ENCODE peak calls at places on chromosomes 6 and 20, in nine cellular contexts. One of them, this sample, is unnamed.

GRCh38 chr20:46012926-46013825 is 4.5 kb downstream of the MMP9 start:
- DNase-seq in A549: no peak
- DNase-seq in activated B cell treated with CpG ODN at 0.5 μM for 24 hours: no peak
- DNase-seq in progenitor cell of endocrine pancreas: no peak
- DNase-seq in LNCaP clone FGC: no peak
- DNase-seq in CD8-positive, alpha-beta T cell: no peak
- DNase-seq in B cell: no peak
- DNase-seq in endothelial cell: no peak
- DNase-seq in cardiac muscle cell: no peak
- DNase-seq in this sample: peak

GRCh38 chr20:51236396-51236795 is 213.5 kb upstream of the KCNG1 start:
- DNase-seq in progenitor cell of endocrine pancreas: no peak
- DNase-seq in B cell: no peak
- DNase-seq in A549: no peak
- DNase-seq in endothelial cell: no peak
- DNase-seq in LNCaP clone FGC: no peak
- DNase-seq in CD8-positive, alpha-beta T cell: no peak
- DNase-seq in cardiac muscle cell: no peak
- DNase-seq in activated B cell treated with CpG ODN at 0.5 μM for 24 hours: no peak
- DNase-seq in this sample: no peak

GRCh38 chr6:35370124-35370741 is 27.9 kb downstream of the PPARD start:
- DNase-seq in endothelial cell: no peak
- DNase-seq in A549: peak
- DNase-seq in activated B cell treated with CpG ODN at 0.5 μM for 24 hours: no peak
- DNase-seq in CD8-positive, alpha-beta T cell: peak
- DNase-seq in LNCaP clone FGC: no peak
- DNase-seq in progenitor cell of endocrine pancreas: no peak
- DNase-seq in B cell: peak
- DNase-seq in cardiac muscle cell: no peak
- DNase-seq in this sample: no peak

GRCh38 chr6:2171728-2172127 is 73.7 kb downstream of the GMDS start:
- DNase-seq in A549: no peak
- DNase-seq in cardiac muscle cell: no peak
- DNase-seq in LNCaP clone FGC: no peak
- DNase-seq in CD8-positive, alpha-beta T cell: no peak
- DNase-seq in progenitor cell of endocrine pancreas: no peak
- DNase-seq in activated B cell treated with CpG ODN at 0.5 μM for 24 hours: no peak
- DNase-seq in B cell: no peak
- DNase-seq in endothelial cell: no peak
- DNase-seq in this sample: no peak

GRCh38 chr20:63079971-63080370 is 73.2 kb upstream of the BHLHE23 start:
- DNase-seq in LNCaP clone FGC: no peak
- DNase-seq in activated B cell treated with CpG ODN at 0.5 μM for 24 hours: no peak
- DNase-seq in A549: no peak
- DNase-seq in CD8-positive, alpha-beta T cell: no peak
- DNase-seq in B cell: no peak
- DNase-seq in progenitor cell of endocrine pancreas: no peak
- DNase-seq in endothelial cell: no peak
- DNase-seq in cardiac muscle cell: no peak
- DNase-seq in this sample: no peak

GRCh38 chr6:45965787-45966186 is 49.9 kb downstream of the CLIC5 start:
- DNase-seq in cardiac muscle cell: no peak
- DNase-seq in activated B cell treated with CpG ODN at 0.5 μM for 24 hours: no peak
- DNase-seq in progenitor cell of endocrine pancreas: no peak
- DNase-seq in CD8-positive, alpha-beta T cell: no peak
- DNase-seq in B cell: no peak
- DNase-seq in endothelial cell: no peak
- DNase-seq in A549: no peak
- DNase-seq in LNCaP clone FGC: no peak
- DNase-seq in this sample: no peak

GRCh38 chr6:117174835-117175360 is 90.5 kb upstream of the VGLL2 start:
- DNase-seq in cardiac muscle cell: no peak
- DNase-seq in A549: no peak
- DNase-seq in B cell: no peak
- DNase-seq in LNCaP clone FGC: no peak
- DNase-seq in endothelial cell: no peak
- DNase-seq in progenitor cell of endocrine pancreas: no peak
- DNase-seq in CD8-positive, alpha-beta T cell: no peak
- DNase-seq in activated B cell treated with CpG ODN at 0.5 μM for 24 hours: no peak
- DNase-seq in this sample: no peak

GRCh38 chr6:119535332-119535731 is 185.8 kb upstream of the MAN1A1 start:
- DNase-seq in LNCaP clone FGC: no peak
- DNase-seq in cardiac muscle cell: no peak
- DNase-seq in B cell: no peak
- DNase-seq in activated B cell treated with CpG ODN at 0.5 μM for 24 hours: no peak
- DNase-seq in progenitor cell of endocrine pancreas: no peak
- DNase-seq in A549: no peak
- DNase-seq in endothelial cell: no peak
- DNase-seq in CD8-positive, alpha-beta T cell: no peak
- DNase-seq in this sample: no peak

GRCh38 chr20:37345339-37346231 is at the start of gene SRC:
- DNase-seq in LNCaP clone FGC: peak
- DNase-seq in CD8-positive, alpha-beta T cell: peak
- DNase-seq in activated B cell treated with CpG ODN at 0.5 μM for 24 hours: peak
- DNase-seq in A549: peak
- DNase-seq in progenitor cell of endocrine pancreas: peak
- DNase-seq in B cell: peak
- DNase-seq in endothelial cell: peak
- DNase-seq in cardiac muscle cell: peak
- DNase-seq in this sample: peak

GRCh38 chr6:7639427-7639826 is 49.4 kb downstream of the SNRNP48 start:
- DNase-seq in activated B cell treated with CpG ODN at 0.5 μM for 24 hours: no peak
- DNase-seq in cardiac muscle cell: no peak
- DNase-seq in progenitor cell of endocrine pancreas: no peak
- DNase-seq in B cell: no peak
- DNase-seq in LNCaP clone FGC: no peak
- DNase-seq in A549: no peak
- DNase-seq in endothelial cell: no peak
- DNase-seq in CD8-positive, alpha-beta T cell: no peak
- DNase-seq in this sample: no peak

GRCh38 chr6:7642784-7643183 is 52.8 kb downstream of the SNRNP48 start:
- DNase-seq in progenitor cell of endocrine pancreas: no peak
- DNase-seq in activated B cell treated with CpG ODN at 0.5 μM for 24 hours: no peak
- DNase-seq in CD8-positive, alpha-beta T cell: no peak
- DNase-seq in B cell: no peak
- DNase-seq in endothelial cell: no peak
- DNase-seq in A549: no peak
- DNase-seq in LNCaP clone FGC: no peak
- DNase-seq in cardiac muscle cell: no peak
- DNase-seq in this sample: no peak

GRCh38 chr6:7644394-7644793 is 54.4 kb downstream of the SNRNP48 start:
- DNase-seq in progenitor cell of endocrine pancreas: no peak
- DNase-seq in CD8-positive, alpha-beta T cell: no peak
- DNase-seq in cardiac muscle cell: no peak
- DNase-seq in activated B cell treated with CpG ODN at 0.5 μM for 24 hours: no peak
- DNase-seq in LNCaP clone FGC: no peak
- DNase-seq in endothelial cell: no peak
- DNase-seq in A549: no peak
- DNase-seq in B cell: no peak
- DNase-seq in this sample: no peak

GRCh38 chr6:7636151-7636550 is 46.2 kb downstream of the SNRNP48 start:
- DNase-seq in CD8-positive, alpha-beta T cell: no peak
- DNase-seq in cardiac muscle cell: no peak
- DNase-seq in activated B cell treated with CpG ODN at 0.5 μM for 24 hours: no peak
- DNase-seq in LNCaP clone FGC: no peak
- DNase-seq in B cell: no peak
- DNase-seq in endothelial cell: no peak
- DNase-seq in A549: no peak
- DNase-seq in progenitor cell of endocrine pancreas: no peak
- DNase-seq in this sample: no peak

GRCh38 chr6:7640607-7641577 is 50.9 kb downstream of the SNRNP48 start:
- DNase-seq in activated B cell treated with CpG ODN at 0.5 μM for 24 hours: no peak
- DNase-seq in cardiac muscle cell: no peak
- DNase-seq in B cell: no peak
- DNase-seq in A549: peak
- DNase-seq in endothelial cell: no peak
- DNase-seq in CD8-positive, alpha-beta T cell: no peak
- DNase-seq in LNCaP clone FGC: no peak
- DNase-seq in progenitor cell of endocrine pancreas: no peak
- DNase-seq in this sample: no peak
- TF ChIP-seq CTCF in activated B cell treated with CpG ODN at 0.5 μM for 24 hours: no peak
- TF ChIP-seq CTCF in cardiac muscle cell: no peak
- TF ChIP-seq CTCF in B cell: no peak
- TF ChIP-seq CTCF in A549: no peak
- TF ChIP-seq CTCF in endothelial cell: no peak
- TF ChIP-seq CTCF in CD8-positive, alpha-beta T cell: no peak
- TF ChIP-seq CTCF in LNCaP clone FGC: no peak
- TF ChIP-seq CTCF in progenitor cell of endocrine pancreas: no peak
- TF ChIP-seq CTCF in this sample: no peak

GRCh38 chr6:4776493-4776966 is 326 bp downstream of the CDYL start:
- DNase-seq in CD8-positive, alpha-beta T cell: no peak
- DNase-seq in endothelial cell: peak
- DNase-seq in activated B cell treated with CpG ODN at 0.5 μM for 24 hours: no peak
- DNase-seq in A549: no peak
- DNase-seq in cardiac muscle cell: peak
- DNase-seq in progenitor cell of endocrine pancreas: peak
- DNase-seq in B cell: peak
- DNase-seq in LNCaP clone FGC: no peak
- DNase-seq in this sample: peak

GRCh38 chr6:4776967-4777925 is 1.0 kb downstream of the CDYL start:
- DNase-seq in activated B cell treated with CpG ODN at 0.5 μM for 24 hours: peak
- DNase-seq in endothelial cell: no peak
- DNase-seq in cardiac muscle cell: peak
- DNase-seq in progenitor cell of endocrine pancreas: no peak
- DNase-seq in LNCaP clone FGC: peak
- DNase-seq in B cell: peak
- DNase-seq in CD8-positive, alpha-beta T cell: peak
- DNase-seq in A549: no peak
- DNase-seq in this sample: no peak

GRCh38 chr6:4774715-4775590 is 1.3 kb upstream of the CDYL start:
- DNase-seq in LNCaP clone FGC: no peak
- DNase-seq in activated B cell treated with CpG ODN at 0.5 μM for 24 hours: no peak
- DNase-seq in B cell: peak
- DNase-seq in CD8-positive, alpha-beta T cell: peak
- DNase-seq in endothelial cell: peak
- DNase-seq in cardiac muscle cell: peak
- DNase-seq in progenitor cell of endocrine pancreas: no peak
- DNase-seq in A549: no peak
- DNase-seq in this sample: peak

GRCh38 chr6:4774296-4774695 is 1.9 kb upstream of the CDYL start:
- DNase-seq in LNCaP clone FGC: no peak
- DNase-seq in A549: no peak
- DNase-seq in cardiac muscle cell: no peak
- DNase-seq in progenitor cell of endocrine pancreas: no peak
- DNase-seq in endothelial cell: no peak
- DNase-seq in activated B cell treated with CpG ODN at 0.5 μM for 24 hours: no peak
- DNase-seq in B cell: no peak
- DNase-seq in CD8-positive, alpha-beta T cell: no peak
- DNase-seq in this sample: no peak

GRCh38 chr6:4775591-4776492 is at the start of gene CDYL:
- DNase-seq in LNCaP clone FGC: peak
- DNase-seq in cardiac muscle cell: peak
- DNase-seq in progenitor cell of endocrine pancreas: peak
- DNase-seq in CD8-positive, alpha-beta T cell: peak
- DNase-seq in A549: peak
- DNase-seq in endothelial cell: peak
- DNase-seq in activated B cell treated with CpG ODN at 0.5 μM for 24 hours: peak
- DNase-seq in B cell: peak
- DNase-seq in this sample: peak
- TF ChIP-seq CTCF in LNCaP clone FGC: no peak
- TF ChIP-seq CTCF in cardiac muscle cell: no peak
- TF ChIP-seq CTCF in progenitor cell of endocrine pancreas: peak
- TF ChIP-seq CTCF in CD8-positive, alpha-beta T cell: no peak
- TF ChIP-seq CTCF in A549: peak
- TF ChIP-seq CTCF in endothelial cell: peak
- TF ChIP-seq CTCF in activated B cell treated with CpG ODN at 0.5 μM for 24 hours: no peak
- TF ChIP-seq CTCF in B cell: no peak
- TF ChIP-seq CTCF in this sample: no peak

GRCh38 chr20:9835302-9835701 is 3.6 kb downstream of the PAK5 start:
- DNase-seq in cardiac muscle cell: no peak
- DNase-seq in progenitor cell of endocrine pancreas: no peak
- DNase-seq in LNCaP clone FGC: no peak
- DNase-seq in activated B cell treated with CpG ODN at 0.5 μM for 24 hours: no peak
- DNase-seq in B cell: no peak
- DNase-seq in CD8-positive, alpha-beta T cell: no peak
- DNase-seq in A549: no peak
- DNase-seq in endothelial cell: no peak
- DNase-seq in this sample: no peak

GRCh38 chr20:9839626-9840025 is 750 bp upstream of the PAK5 start:
- DNase-seq in activated B cell treated with CpG ODN at 0.5 μM for 24 hours: no peak
- DNase-seq in cardiac muscle cell: no peak
- DNase-seq in CD8-positive, alpha-beta T cell: no peak
- DNase-seq in progenitor cell of endocrine pancreas: no peak
- DNase-seq in LNCaP clone FGC: no peak
- DNase-seq in endothelial cell: no peak
- DNase-seq in B cell: no peak
- DNase-seq in A549: no peak
- DNase-seq in this sample: no peak

GRCh38 chr20:9838378-9839295 is at the start of gene PAK5:
- DNase-seq in A549: peak
- DNase-seq in B cell: no peak
- DNase-seq in CD8-positive, alpha-beta T cell: no peak
- DNase-seq in cardiac muscle cell: peak
- DNase-seq in progenitor cell of endocrine pancreas: peak
- DNase-seq in activated B cell treated with CpG ODN at 0.5 μM for 24 hours: no peak
- DNase-seq in endothelial cell: peak
- DNase-seq in LNCaP clone FGC: peak
- DNase-seq in this sample: peak

GRCh38 chr20:9837634-9838033 is 1.2 kb downstream of the PAK5 start:
- DNase-seq in progenitor cell of endocrine pancreas: no peak
- DNase-seq in A549: no peak
- DNase-seq in activated B cell treated with CpG ODN at 0.5 μM for 24 hours: no peak
- DNase-seq in B cell: no peak
- DNase-seq in CD8-positive, alpha-beta T cell: no peak
- DNase-seq in cardiac muscle cell: peak
- DNase-seq in endothelial cell: no peak
- DNase-seq in LNCaP clone FGC: no peak
- DNase-seq in this sample: no peak

GRCh38 chr20:9838035-9838377 is 870 bp downstream of the PAK5 start:
- DNase-seq in progenitor cell of endocrine pancreas: no peak
- DNase-seq in endothelial cell: no peak
- DNase-seq in CD8-positive, alpha-beta T cell: no peak
- DNase-seq in cardiac muscle cell: no peak
- DNase-seq in activated B cell treated with CpG ODN at 0.5 μM for 24 hours: no peak
- DNase-seq in A549: no peak
- DNase-seq in B cell: no peak
- DNase-seq in LNCaP clone FGC: no peak
- DNase-seq in this sample: peak
- TF ChIP-seq CTCF in progenitor cell of endocrine pancreas: peak
- TF ChIP-seq CTCF in endothelial cell: no peak
- TF ChIP-seq CTCF in CD8-positive, alpha-beta T cell: no peak
- TF ChIP-seq CTCF in cardiac muscle cell: no peak
- TF ChIP-seq CTCF in activated B cell treated with CpG ODN at 0.5 μM for 24 hours: no peak
- TF ChIP-seq CTCF in A549: no peak
- TF ChIP-seq CTCF in B cell: no peak
- TF ChIP-seq CTCF in LNCaP clone FGC: no peak
- TF ChIP-seq CTCF in this sample: no peak

GRCh38 chr6:127637830-127638229 is 60.9 kb downstream of the C6orf58 start:
- DNase-seq in B cell: no peak
- DNase-seq in activated B cell treated with CpG ODN at 0.5 μM for 24 hours: no peak
- DNase-seq in cardiac muscle cell: no peak
- DNase-seq in CD8-positive, alpha-beta T cell: no peak
- DNase-seq in LNCaP clone FGC: no peak
- DNase-seq in progenitor cell of endocrine pancreas: no peak
- DNase-seq in endothelial cell: no peak
- DNase-seq in A549: no peak
- DNase-seq in this sample: no peak

DNA sequence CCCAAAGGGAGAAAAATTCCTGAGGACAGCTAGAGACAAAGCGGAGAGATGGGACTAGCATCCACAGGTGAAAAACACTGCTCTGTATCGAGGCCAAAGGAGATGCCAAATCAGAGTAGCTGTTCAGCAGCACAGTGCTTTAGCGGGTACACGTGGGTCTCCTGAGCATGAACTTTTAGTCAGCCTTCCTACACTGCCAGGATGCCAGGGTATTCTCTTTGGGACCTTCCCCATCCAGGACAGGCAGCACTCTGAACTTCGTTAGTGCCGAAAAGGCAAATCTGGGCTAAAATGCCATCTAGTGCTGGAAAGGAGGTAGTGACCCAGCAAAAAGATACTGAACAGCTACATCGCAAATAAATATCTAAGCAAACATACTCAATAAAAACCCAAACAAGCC is 64.9 kb downstream of the C6orf58 start:
- DNase-seq in progenitor cell of endocrine pancreas: no peak
- DNase-seq in cardiac muscle cell: peak
- DNase-seq in B cell: no peak
- DNase-seq in LNCaP clone FGC: no peak
- DNase-seq in CD8-positive, alpha-beta T cell: no peak
- DNase-seq in endothelial cell: peak
- DNase-seq in activated B cell treated with CpG ODN at 0.5 μM for 24 hours: no peak
- DNase-seq in A549: peak
- DNase-seq in this sample: peak
- TF ChIP-seq CTCF in progenitor cell of endocrine pancreas: peak
- TF ChIP-seq CTCF in cardiac muscle cell: peak
- TF ChIP-seq CTCF in B cell: peak
- TF ChIP-seq CTCF in LNCaP clone FGC: peak
- TF ChIP-seq CTCF in CD8-positive, alpha-beta T cell: peak
- TF ChIP-seq CTCF in endothelial cell: peak
- TF ChIP-seq CTCF in activated B cell treated with CpG ODN at 0.5 μM for 24 hours: no peak
- TF ChIP-seq CTCF in A549: peak
- TF ChIP-seq CTCF in this sample: peak

This sample was measured in nephron progenitor cell.